ENCODE peak calls at places on chromosome 21, in five cellular contexts. M, W, A, I and O are unnamed samples. For H3K9me2, the result is how much of the 10 kb centered on the place peaks cover.

GRCh38 chr21:37711294-37711844 is 204.9 kb downstream of the KCNJ6 start:
- DNase-seq in M (no peak), W (no peak), A (no peak), I (no peak), O (no peak)

GRCh38 chr21:35529141-35529863 is 480.2 kb upstream of the RUNX1 start:
- DNase-seq in M (no peak), W (peak), A (peak), I (no peak), O (peak)

GRCh38 chr21:29697555-29698193 is 242.1 kb downstream of the GRIK1 start:
- DNase-seq in M (no peak), W (no peak), A (peak), I (no peak), O (no peak)

GRCh38 chr21:37566790-37567725 is 200.5 kb downstream of the DYRK1A start:
- DNase-seq in M (no peak), W (no peak), A (no peak), I (no peak), O (no peak)

GRCh38 chr21:37987668-37988067 is 71.4 kb upstream of the KCNJ6 start:
- DNase-seq in M (no peak), W (no peak), A (no peak), I (no peak), O (no peak)

GRCh38 chr21:31366825-31367224 is 22.8 kb upstream of the TIAM1 start:
- DNase-seq in M (peak), W (no peak), A (no peak), I (peak), O (no peak)

GRCh38 chr21:18368193-18368592 is 35.4 kb downstream of the TMPRSS15 start:
- DNase-seq in M (no peak), W (no peak), A (no peak), I (no peak), O (no peak)

GRCh38 chr21:19529031-19529430 is 1125.4 kb upstream of the TMPRSS15 start:
- DNase-seq in M (no peak), W (no peak), A (no peak), I (no peak), O (no peak)

GRCh38 chr21:33817663-33818433 is 97.8 kb downstream of the ATP5PO start:
- DNase-seq in M (no peak), W (no peak), A (no peak), I (no peak), O (no peak)

GRCh38 chr21:38494254-38494648 is 4.0 kb downstream of the ERG start:
- DNase-seq in M (no peak), W (no peak), A (no peak), I (no peak), O (no peak)

GRCh38 chr21:20016431-20017005 is 981.7 kb upstream of the NCAM2 start:
- DNase-seq in M (no peak), W (no peak), A (no peak), I (no peak), O (no peak)

GRCh38 chr21:17925900-17926299 is 106.7 kb upstream of the C21orf91 start:
- DNase-seq in M (peak), W (peak), A (peak), I (no peak), O (peak)

GRCh38 chr21:25916226-25916625 is 181.5 kb downstream of the GABPA start:
- DNase-seq in M (peak), W (no peak), A (no peak), I (peak), O (no peak)

GRCh38 chr21:43623588-43623987 is 35.7 kb downstream of the HSF2BP start:
- DNase-seq in M (no peak), W (no peak), A (no peak), I (no peak), O (no peak)

GRCh38 chr21:35222541-35222941 is 173.4 kb upstream of the RUNX1 start:
- DNase-seq in M (peak), W (no peak), A (peak), I (peak), O (peak)

GRCh38 chr21:33780631-33781030 is 135.0 kb downstream of the ATP5PO start:
- DNase-seq in M (no peak), W (no peak), A (no peak), I (no peak), O (no peak)

GRCh38 chr21:35664683-35665082 is 395.6 kb downstream of the SETD4 start:
- DNase-seq in M (peak), W (no peak), A (no peak), I (peak), O (no peak)

GRCh38 chr21:35503646-35504045 is 454.5 kb upstream of the RUNX1 start:
- DNase-seq in M (no peak), W (no peak), A (no peak), I (no peak), O (peak)

GRCh38 chr21:30189763-30190162 is 23.2 kb upstream of the CLDN17 start:
- DNase-seq in M (no peak), W (no peak), A (no peak), I (no peak), O (no peak)

GRCh38 chr21:37208056-37208705 is 59.0 kb downstream of the VPS26C start:
- DNase-seq in M (no peak), W (no peak), A (no peak), I (no peak), O (peak)

GRCh38 chr21:39472786-39473185 is 21.0 kb downstream of the SH3BGR start:
- DNase-seq in M (no peak), W (no peak), A (no peak), I (no peak), O (no peak)

GRCh38 chr21:14361958-14362357 is 21.0 kb downstream of the HSPA13 start:
- DNase-seq in M (peak), W (no peak), A (no peak), I (peak), O (no peak)

GRCh38 chr21:26835027-26835713 is 10.0 kb downstream of the ADAMTS1 start:
- DNase-seq in M (peak), W (no peak), A (no peak), I (no peak), O (no peak)

GRCh38 chr21:15063081-15063820 is 1.5 kb downstream of the NRIP1 start:
- DNase-seq in M (peak), W (peak), A (no peak), I (no peak), O (peak)

GRCh38 chr21:18245493-18245967 is 897 bp downstream of the CHODL start:
- DNase-seq in M (no peak), W (peak), A (no peak), I (no peak), O (no peak)

GRCh38 chr21:31110430-31110829 is 72.2 kb upstream of the KRTAP19-8 start:
- DNase-seq in M (no peak), W (no peak), A (no peak), I (no peak), O (no peak)

GRCh38 chr21:38817371-38818335 is 11.9 kb downstream of the ETS2 start:
- DNase-seq in M (peak), W (no peak), A (no peak), I (no peak), O (no peak)

GRCh38 chr21:15722591-15723324 is 7.0 kb upstream of the USP25 start:
- DNase-seq in M (peak), W (peak), A (no peak), I (peak), O (no peak)

GRCh38 chr21:37642493-37642892 is 273.8 kb downstream of the KCNJ6 start:
- DNase-seq in M (peak), W (peak), A (peak), I (peak), O (peak)

GRCh38 chr21:34184232-34184631 is 110.9 kb downstream of the MRPS6 start:
- DNase-seq in M (no peak), W (no peak), A (no peak), I (no peak), O (no peak)

GRCh38 chr21:45880097-45881068 is 101.2 kb upstream of the COL6A1 start:
- DNase-seq in M (peak), W (peak), A (peak), I (no peak), O (peak)
- H3K27ac ChIP-seq in M (no peak), W (no peak), A (no peak), I (no peak), O (no peak)

GRCh38 chr21:42414553-42414927 is 10.8 kb downstream of the UBASH3A start:
- DNase-seq in M (no peak), W (no peak), A (no peak), I (no peak), O (no peak)
- TF ChIP-seq CTCF in M (no peak), W (no peak), A (no peak), I (no peak), O (no peak)

GRCh38 chr21:44840771-44841170 is 22.9 kb upstream of the SUMO3 start:
- DNase-seq in M (no peak), W (no peak), A (no peak), I (no peak), O (no peak)

GRCh38 chr21:44842721-44843445 is 25.0 kb upstream of the SUMO3 start:
- DNase-seq in M (no peak), W (no peak), A (no peak), I (no peak), O (no peak)

GRCh38 chr21:44838951-44839350 is 21.1 kb upstream of the SUMO3 start:
- DNase-seq in M (no peak), W (no peak), A (no peak), I (no peak), O (no peak)

GRCh38 chr21:44844256-44844655 is 26.4 kb upstream of the SUMO3 start:
- DNase-seq in M (no peak), W (no peak), A (no peak), I (no peak), O (no peak)

DNA sequence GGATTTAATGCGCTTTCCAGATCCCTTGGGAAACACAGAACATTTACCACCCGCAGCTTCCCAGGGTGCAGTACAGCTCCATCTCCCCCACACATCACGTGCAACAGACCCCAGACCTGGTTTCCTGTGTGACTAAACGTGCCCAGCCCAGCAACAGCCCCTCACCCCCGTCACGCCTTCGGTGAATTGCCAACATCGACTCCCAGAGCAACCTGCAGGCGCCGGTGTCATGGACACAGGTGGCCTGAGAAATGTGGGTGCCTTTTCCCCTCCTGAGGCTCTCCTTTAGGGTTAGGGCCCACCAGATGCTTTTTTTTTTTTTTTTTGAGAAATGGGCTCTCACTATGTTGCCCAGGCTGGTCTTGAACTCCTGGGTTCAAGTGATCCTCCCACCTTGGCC is 24.2 kb upstream of the SUMO3 start:
- DNase-seq in M (no peak), W (no peak), A (no peak), I (no peak), O (no peak)
- H3K9me2 ChIP-seq in M (under half), W (under half), A (under half), I (under half), O (under half)

GRCh38 chr21:32611471-32611997 is 643 bp downstream of the CFAP298 start:
- DNase-seq in M (peak), W (peak), A (peak), I (no peak), O (peak)

GRCh38 chr21:32612999-32613337 is 791 bp upstream of the CFAP298 start:
- DNase-seq in M (no peak), W (no peak), A (no peak), I (no peak), O (no peak)

GRCh38 chr21:32612075-32612998 is at the start of gene CFAP298:
- DNase-seq in M (peak), W (peak), A (peak), I (peak), O (peak)

GRCh38 chr21:32613436-32614043 is 1.4 kb upstream of the CFAP298 start:
- DNase-seq in M (no peak), W (no peak), A (no peak), I (no peak), O (no peak)
- H3K27ac ChIP-seq in M (no peak), W (peak), A (no peak), I (no peak), O (peak)